ENCODE peak calls at places on chromosome 20, in eight cellular contexts. P is activated CD4-positive, alpha-beta T cell treated with anti-CD3 and anti-CD28 coated beads, Interleukin-2, amount 50 U/mL, for 24 hours; E is HTR-8/SVneo; L is activated CD8-positive, alpha-beta memory T cell treated with anti-CD3 and anti-CD28 coated beads for 4 hours; D is DMS153; S is iPS DF 6.9; R is activated naive CD4-positive, alpha-beta T cell treated with Interleukin-2 at 50 U/mL for 16 hours; O is GM04504. J is an unnamed sample.

GRCh38 chr20:47262365-47263013 is 94.0 kb downstream of the ZMYND8 start:
- DNase-seq in P (no peak), E (no peak), L (no peak), D (peak), S (no peak), R (no peak), O (no peak), J (no peak)

GRCh38 chr20:50658804-50659380 is 32.5 kb downstream of the RIPOR3 start:
- DNase-seq in P (no peak), E (no peak), L (no peak), D (no peak), S (no peak), R (no peak), O (no peak), J (no peak)

GRCh38 chr20:58017237-58017969 is 211.1 kb downstream of the ANKRD60 start:
- DNase-seq in P (no peak), E (peak), L (no peak), D (no peak), S (no peak), R (no peak), O (peak), J (no peak)

GRCh38 chr20:13006825-13007224 is 1.9 kb upstream of the SPTLC3 start:
- DNase-seq in P (no peak), E (no peak), L (no peak), D (no peak), S (no peak), R (no peak), O (no peak), J (no peak)

GRCh38 chr20:13877789-13878188 is 93.0 kb downstream of the NDUFAF5 start:
- DNase-seq in P (no peak), E (no peak), L (no peak), D (peak), S (no peak), R (no peak), O (peak), J (no peak)

GRCh38 chr20:45034436-45034835 is 66.5 kb downstream of the KCNS1 start:
- DNase-seq in P (no peak), E (no peak), L (no peak), D (no peak), S (no peak), R (no peak), O (no peak), J (no peak)

GRCh38 chr20:7090753-7091310 is 323.3 kb downstream of the BMP2 start:
- DNase-seq in P (no peak), E (no peak), L (no peak), D (no peak), S (no peak), R (no peak), O (no peak), J (no peak)

GRCh38 chr20:19254956-19255355 is 42.5 kb downstream of the SLC24A3 start:
- DNase-seq in P (no peak), E (no peak), L (no peak), D (peak), S (no peak), R (no peak), O (no peak), J (no peak)

GRCh38 chr20:53940883-53941546 is 129.4 kb downstream of the BCAS1 start:
- DNase-seq in P (no peak), E (no peak), L (no peak), D (peak), S (no peak), R (no peak), O (no peak), J (no peak)

GRCh38 chr20:59645316-59645715 is 41.0 kb downstream of the PHACTR3 start:
- DNase-seq in P (no peak), E (no peak), L (no peak), D (no peak), S (no peak), R (no peak), O (no peak), J (no peak)

GRCh38 chr20:54156522-54156921 is 17.3 kb downstream of the CYP24A1 start:
- DNase-seq in P (no peak), E (no peak), L (no peak), D (no peak), S (no peak), R (no peak), O (no peak), J (no peak)

GRCh38 chr20:50189681-50190250 is 864 bp upstream of the CEBPB start:
- DNase-seq in P (no peak), E (no peak), L (no peak), D (peak), S (no peak), R (peak), O (no peak), J (no peak)

GRCh38 chr20:45407783-45408645 is at the start of gene DBNDD2:
- DNase-seq in P (no peak), E (no peak), L (no peak), D (no peak), S (no peak), R (no peak), O (no peak), J (no peak)

GRCh38 chr20:2700913-2701620 is 8.5 kb downstream of the EBF4 start:
- DNase-seq in P (no peak), E (no peak), L (no peak), D (no peak), S (no peak), R (no peak), O (no peak), J (peak)

GRCh38 chr20:17556842-17557674 is 12.8 kb upstream of the DSTN start:
- DNase-seq in P (no peak), E (no peak), L (no peak), D (peak), S (no peak), R (no peak), O (no peak), J (no peak)

GRCh38 chr20:59984551-59984950 is 26.3 kb downstream of the CDH26 start:
- DNase-seq in P (no peak), E (no peak), L (no peak), D (no peak), S (no peak), R (no peak), O (no peak), J (no peak)

GRCh38 chr20:36035720-36036119 is 67.3 kb downstream of the CNBD2 start:
- DNase-seq in P (no peak), E (no peak), L (no peak), D (no peak), S (no peak), R (no peak), O (no peak), J (no peak)

GRCh38 chr20:21251278-21251677 is 51.9 kb upstream of the XRN2 start:
- DNase-seq in P (no peak), E (no peak), L (no peak), D (no peak), S (no peak), R (peak), O (no peak), J (no peak)

GRCh38 chr20:43837856-43838702 is 76.6 kb upstream of the TOX2 start:
- DNase-seq in P (no peak), E (no peak), L (no peak), D (no peak), S (no peak), R (no peak), O (no peak), J (no peak)

GRCh38 chr20:10761232-10761631 is 87.4 kb upstream of the JAG1 start:
- DNase-seq in P (no peak), E (no peak), L (no peak), D (no peak), S (no peak), R (no peak), O (no peak), J (no peak)

GRCh38 chr20:36861875-36862801 is 13.8 kb upstream of the TLDC2 start:
- DNase-seq in P (no peak), E (peak), L (no peak), D (peak), S (no peak), R (no peak), O (peak), J (no peak)

GRCh38 chr20:2282181-2282580 is 13.6 kb upstream of the TGM3 start:
- DNase-seq in P (no peak), E (no peak), L (no peak), D (no peak), S (no peak), R (no peak), O (no peak), J (peak)

GRCh38 chr20:63212792-63213191 is 3.1 kb downstream of the YTHDF1 start:
- DNase-seq in P (no peak), E (no peak), L (no peak), D (no peak), S (no peak), R (no peak), O (no peak), J (no peak)

GRCh38 chr20:32227744-32228688 is 20.3 kb downstream of the POFUT1 start:
- DNase-seq in P (no peak), E (no peak), L (no peak), D (no peak), S (no peak), R (no peak), O (no peak), J (peak)

GRCh38 chr20:46558511-46558959 is 8.1 kb upstream of the OCSTAMP start:
- DNase-seq in P (no peak), E (peak), L (no peak), D (peak), S (no peak), R (peak), O (peak), J (no peak)

GRCh38 chr20:55273149-55273548 is 732.2 kb downstream of the CBLN4 start:
- DNase-seq in P (no peak), E (no peak), L (no peak), D (no peak), S (no peak), R (no peak), O (no peak), J (no peak)

GRCh38 chr20:50592282-50593004 is 82.3 kb downstream of the PTPN1 start:
- DNase-seq in P (no peak), E (no peak), L (no peak), D (no peak), S (no peak), R (no peak), O (no peak), J (no peak)

GRCh38 chr20:7090001-7090400 is 322.5 kb downstream of the BMP2 start:
- DNase-seq in P (no peak), E (no peak), L (no peak), D (no peak), S (no peak), R (no peak), O (no peak), J (no peak)

GRCh38 chr20:48633620-48634257 is 194.1 kb downstream of the PREX1 start:
- DNase-seq in P (no peak), E (no peak), L (no peak), D (no peak), S (no peak), R (no peak), O (no peak), J (peak)

GRCh38 chr20:45704969-45705637 is at the start of gene WFDC10B:
- DNase-seq in P (no peak), E (no peak), L (no peak), D (no peak), S (no peak), R (no peak), O (no peak), J (no peak)

GRCh38 chr20:15834857-15835256 is 738.4 kb downstream of the KIF16B start:
- DNase-seq in P (no peak), E (no peak), L (no peak), D (no peak), S (no peak), R (no peak), O (no peak), J (no peak)